ENCODE peak calls at places on chromosome 20, in nine cellular contexts. P is adrenal gland, N is RWPE2, H is neural crest cell, G is upper lobe of left lung, R is fibroblast of the aortic adventitia, V is keratinocyte, J is nephron progenitor cell, X is AG10803. U is an unnamed sample.
A peak's percentile ranks its signal among the peaks of the same experiment; 100 is the strongest.

GRCh38 chr20:5154543-5154925 is 27.7 kb downstream of the CDS2 start:
- DNase-seq in P (no peak), N (no peak), H (no peak), G (no peak), R (no peak), V (no peak), J (no peak), X (no peak), U (no peak)

GRCh38 chr20:32574296-32575226 is 10.6 kb downstream of the NOL4L start:
- DNase-seq in P (peak; percentile 77), N (peak; percentile 87), H (no peak), G (no peak), R (peak; percentile 83), V (no peak), J (no peak), X (peak; percentile 71), U (no peak)

GRCh38 chr20:61218886-61219480 is 33.1 kb upstream of the CDH4 start:
- DNase-seq in P (no peak), N (peak; percentile 54), H (no peak), G (no peak), R (peak; percentile 45), V (no peak), J (no peak), X (peak; percentile 88), U (no peak)

GRCh38 chr20:3248993-3249347 is 10.0 kb upstream of the SLC4A11 start:
- DNase-seq in P (no peak), N (no peak), H (no peak), G (no peak), R (no peak), V (no peak), J (no peak), X (no peak), U (no peak)

GRCh38 chr20:45934046-45934586 is 367 bp upstream of the PCIF1 start:
- DNase-seq in P (no peak), N (peak; percentile 87), H (no peak), G (no peak), R (peak; percentile 48), V (no peak), J (peak; percentile 74), X (no peak), U (no peak)

GRCh38 chr20:17500271-17500670 is 30.9 kb downstream of the BFSP1 start:
- DNase-seq in P (no peak), N (no peak), H (no peak), G (no peak), R (no peak), V (no peak), J (no peak), X (no peak), U (no peak)

GRCh38 chr20:48866936-48867335 is 39.1 kb upstream of the PREX1 start:
- DNase-seq in P (no peak), N (no peak), H (no peak), G (no peak), R (no peak), V (no peak), J (no peak), X (no peak), U (no peak)

GRCh38 chr20:31720486-31721407 is 1.9 kb downstream of the BCL2L1 start:
- DNase-seq in P (no peak), N (peak; percentile 72), H (no peak), G (no peak), R (no peak), V (no peak), J (no peak), X (no peak), U (no peak)

GRCh38 chr20:16575390-16576140 is 2.3 kb upstream of the KIF16B start:
- DNase-seq in P (no peak), N (no peak), H (no peak), G (no peak), R (no peak), V (no peak), J (no peak), X (no peak), U (no peak)

GRCh38 chr20:36147707-36148106 is 6.8 kb upstream of the EPB41L1 start:
- DNase-seq in P (no peak), N (no peak), H (no peak), G (no peak), R (peak; percentile 94), V (no peak), J (no peak), X (peak; percentile 89), U (peak; percentile 85)

GRCh38 chr20:5074050-5074674 is 45.6 kb downstream of the PCNA start:
- DNase-seq in P (no peak), N (no peak), H (no peak), G (no peak), R (peak; percentile 7), V (no peak), J (no peak), X (no peak), U (no peak)

GRCh38 chr20:45946149-45946970 is 11.9 kb downstream of the PCIF1 start:
- DNase-seq in P (peak; percentile 92), N (peak; percentile 85), H (no peak), G (peak; percentile 73), R (peak; percentile 80), V (no peak), J (no peak), X (peak; percentile 71), U (peak; percentile 93)

GRCh38 chr20:5504061-5504739 is 187.4 kb upstream of the PROKR2 start:
- DNase-seq in P (peak; percentile 69), N (no peak), H (no peak), G (peak; percentile 88), R (peak; percentile 54), V (no peak), J (no peak), X (peak; percentile 29), U (peak; percentile 18)

GRCh38 chr20:40506567-40506966 is 182.5 kb downstream of the MAFB start:
- DNase-seq in P (peak; percentile 92), N (peak; percentile 100), H (no peak), G (peak; percentile 86), R (peak; percentile 95), V (peak; percentile 97), J (no peak), X (peak; percentile 100), U (peak; percentile 95)

DNA sequence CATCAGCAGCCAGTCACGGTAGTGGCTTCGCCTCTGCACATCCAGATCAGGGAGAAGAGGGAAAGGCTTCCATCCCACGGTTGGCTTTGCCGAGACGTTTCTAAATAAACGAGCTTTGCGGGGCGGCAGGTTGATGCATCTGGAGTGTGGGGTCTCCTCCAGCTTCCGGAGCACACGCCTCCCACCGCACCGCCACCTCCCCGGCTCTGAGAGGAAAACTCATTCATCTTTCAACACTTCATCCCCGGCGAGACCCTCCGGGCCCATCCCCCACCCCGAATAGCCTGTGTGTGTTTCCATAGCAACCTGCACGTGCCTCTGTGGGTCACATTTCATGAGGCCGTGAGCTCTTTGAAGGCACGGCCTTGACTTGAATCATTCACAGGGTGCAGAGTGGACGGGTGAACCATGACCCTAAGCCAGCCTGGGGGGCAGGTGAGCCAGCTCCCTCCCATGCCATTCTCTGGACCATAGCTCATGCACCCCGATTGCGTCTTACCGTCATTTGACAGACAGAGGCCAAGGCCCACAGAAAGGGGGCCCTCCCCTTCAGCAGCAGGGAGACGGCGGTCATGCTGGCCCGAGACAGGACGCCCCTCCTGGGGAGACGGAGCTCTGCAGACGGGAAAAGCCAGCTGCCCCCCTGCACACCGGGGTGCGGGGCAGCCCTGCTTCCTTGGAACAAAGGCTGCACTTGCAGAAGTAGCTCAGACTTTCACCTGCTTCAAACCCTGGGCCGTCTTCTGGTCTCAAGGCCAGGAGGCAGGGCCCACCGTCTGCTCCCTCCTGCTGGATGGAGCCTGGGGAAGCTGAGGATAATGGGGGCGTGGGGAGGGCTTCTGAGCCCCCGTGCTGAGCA is 16.3 kb upstream of the CHRNA4 start:
- DNase-seq in P (no peak), N (no peak), H (peak; percentile 77), G (peak; percentile 37), R (no peak), V (no peak), J (peak; percentile 88), X (no peak), U (no peak)
- TF ChIP-seq CTCF in P (no peak), N (no peak), H (no peak), G (no peak), R (no peak), V (no peak), J (peak; percentile 14), X (no peak), U (no peak)

GRCh38 chr20:62571667-62572344 is 70.5 kb upstream of the SLCO4A1 start:
- DNase-seq in P (no peak), N (no peak), H (no peak), G (no peak), R (no peak), V (no peak), J (no peak), X (no peak), U (no peak)
- TF ChIP-seq CTCF in P (no peak), N (no peak), H (peak; percentile 12), G (no peak), R (no peak), V (peak; percentile 27), J (no peak), X (no peak), U (no peak)

GRCh38 chr20:59645761-59646171 is 41.4 kb downstream of the PHACTR3 start:
- DNase-seq in P (no peak), N (no peak), H (no peak), G (no peak), R (no peak), V (no peak), J (no peak), X (peak; percentile 5), U (peak; percentile 40)
- TF ChIP-seq CTCF in P (no peak), N (peak; percentile 49), H (no peak), G (no peak), R (no peak), V (no peak), J (no peak), X (peak; percentile 47), U (no peak)

GRCh38 chr20:8796088-8796665 is 272.7 kb upstream of the PLCB4 start:
- DNase-seq in P (no peak), N (no peak), H (no peak), G (no peak), R (peak; percentile 91), V (no peak), J (no peak), X (peak; percentile 72), U (no peak)

GRCh38 chr20:8798505-8798904 is 270.4 kb upstream of the PLCB4 start:
- DNase-seq in P (no peak), N (no peak), H (no peak), G (no peak), R (peak; percentile 96), V (no peak), J (no peak), X (peak; percentile 87), U (no peak)

GRCh38 chr20:8801686-8802085 is 267.2 kb upstream of the PLCB4 start:
- DNase-seq in P (no peak), N (no peak), H (no peak), G (no peak), R (no peak), V (no peak), J (no peak), X (no peak), U (no peak)

GRCh38 chr20:8803065-8803464 is 265.8 kb upstream of the PLCB4 start:
- DNase-seq in P (no peak), N (no peak), H (no peak), G (no peak), R (peak; percentile 4), V (no peak), J (no peak), X (no peak), U (no peak)

DNA sequence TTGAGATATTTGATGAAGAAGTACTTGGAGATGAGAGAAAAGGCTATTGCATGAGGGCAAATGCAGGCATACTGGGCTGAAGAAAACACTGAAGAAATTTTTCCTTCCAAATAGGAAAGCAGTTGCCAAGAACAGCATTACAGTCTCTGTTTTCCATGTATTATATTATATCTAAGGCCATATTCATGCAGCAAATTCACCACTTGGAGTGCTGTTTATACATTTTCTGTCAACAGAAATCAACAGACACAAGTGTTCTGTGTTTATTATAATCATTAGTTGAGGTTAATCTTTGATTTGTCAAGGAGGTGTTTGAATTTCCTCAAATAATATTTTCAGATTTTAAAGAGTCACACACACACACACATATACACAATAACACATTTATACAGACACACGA is 268.8 kb upstream of the PLCB4 start:
- DNase-seq in P (no peak), N (no peak), H (no peak), G (no peak), R (no peak), V (no peak), J (no peak), X (no peak), U (no peak)
- TF ChIP-seq CTCF in P (no peak), N (peak; percentile 51), H (peak; percentile 28), G (no peak), R (no peak), V (no peak), J (no peak), X (no peak), U (no peak)